ENCODE peak calls at places on chromosomes 4 and X, in four cellular contexts. Y is NCI-H2171, S is NCI-H1930, J is nephron progenitor cell. B is an unnamed sample.

GRCh38 chrX:21479695-21480280 is 105.6 kb downstream of the CNKSR2 start:
- DNase-seq in Y (peak; percentile 20), S (peak; percentile 24), J (peak; percentile 11), B (peak; percentile 54)

GRCh38 chr4:6591305-6591704 is 16.3 kb downstream of the MAN2B2 start:
- DNase-seq in Y (peak; percentile 88), S (no peak), J (no peak), B (peak; percentile 5)

GRCh38 chrX:36856849-36857248 is 151.3 kb upstream of the FAM47C start:
- DNase-seq in Y (no peak), S (no peak), J (no peak), B (no peak)

GRCh38 chr4:39706334-39706733 is 8.4 kb downstream of the UBE2K start:
- DNase-seq in Y (no peak), S (no peak), J (no peak), B (no peak)

GRCh38 chr4:70895846-70896435 is 6.2 kb upstream of the MOB1B start:
- DNase-seq in Y (no peak), S (no peak), J (no peak), B (no peak)

GRCh38 chrX:123990602-123991001 is 29.1 kb downstream of the STAG2 start:
- DNase-seq in Y (no peak), S (no peak), J (no peak), B (no peak)

GRCh38 chr4:93396274-93396673 is 432.3 kb upstream of the ATOH1 start:
- DNase-seq in Y (no peak), S (no peak), J (no peak), B (no peak)

GRCh38 chr4:3253808-3254207 is 4.8 kb downstream of the MSANTD1 start:
- DNase-seq in Y (no peak), S (no peak), J (no peak), B (no peak)

GRCh38 chr4:108360857-108361820 is 192.4 kb upstream of the LEF1 start:
- DNase-seq in Y (no peak), S (no peak), J (peak; percentile 26), B (no peak)